ENCODE peak calls at places on chromosomes 11 and 22, in six cellular contexts. V is WTC11, K is HCT116, Q is H1, C is HepG2, Y is K562. I is an unnamed sample.

GRCh38 chr11:33444835-33445594 is 187.8 kb downstream of the HIPK3 start:
- DNase-seq in Q (no peak), C (no peak), K (no peak), Y (no peak), V (no peak), I (no peak)

GRCh38 chr11:127493330-127493729 is 492.8 kb upstream of the KIRREL3 start:
- DNase-seq in Q (no peak), K (no peak), C (no peak), V (no peak), Y (peak), I (no peak)

GRCh38 chr22:48567213-48567975 is 1260.3 kb downstream of the BRD1 start:
- DNase-seq in C (no peak), Y (no peak), K (no peak), Q (no peak), V (no peak), I (no peak)

GRCh38 chr11:110894224-110894623 is 182.0 kb upstream of the ARHGAP20 start:
- DNase-seq in Y (no peak), V (no peak), K (no peak), C (no peak), Q (no peak), I (no peak)

GRCh38 chr11:133895551-133895950 is 50.2 kb upstream of the SPATA19 start:
- DNase-seq in C (no peak), Q (peak), K (no peak), V (no peak), Y (no peak), I (no peak)

GRCh38 chr11:5726351-5726750 is 9.9 kb upstream of the OR56B1 start:
- DNase-seq in Q (no peak), C (no peak), Y (no peak), K (no peak), V (no peak), I (no peak)

GRCh38 chr11:77121876-77122575 is 6.0 kb upstream of the MYO7A start:
- DNase-seq in K (no peak), Y (no peak), C (no peak), Q (no peak), V (no peak), I (no peak)

GRCh38 chr11:80028998-80029397 is 588.2 kb upstream of the TENM4 start:
- DNase-seq in K (no peak), Q (no peak), Y (no peak), C (no peak), V (peak), I (no peak)

GRCh38 chr11:21511835-21512440 is 680.9 kb upstream of the ANO5 start:
- DNase-seq in C (peak), V (peak), K (peak), Q (peak), Y (peak), I (no peak)

GRCh38 chr11:2166091-2166851 is 5.3 kb upstream of the INS start:
- DNase-seq in C (no peak), Y (peak), K (no peak), V (peak), Q (peak), I (no peak)

GRCh38 chr11:34501962-34502361 is 11.6 kb downstream of the ELF5 start:
- DNase-seq in Q (no peak), C (no peak), V (no peak), K (no peak), Y (no peak), I (no peak)

GRCh38 chr22:31083923-31084810 is 3.0 kb downstream of the SMTN start:
- DNase-seq in C (no peak), V (no peak), Q (no peak), Y (no peak), K (no peak), I (no peak)

GRCh38 chr11:61752117-61752924 is at the start of gene MYRF:
- DNase-seq in Q (peak), K (no peak), C (no peak), V (peak), Y (peak), I (no peak)

GRCh38 chr22:49044776-49045175 is 782.9 kb downstream of the BRD1 start:
- DNase-seq in K (no peak), Y (no peak), C (no peak), V (no peak), Q (no peak), I (no peak)

GRCh38 chr11:60607483-60607882 is 91.9 kb upstream of the MS4A8 start:
- DNase-seq in C (no peak), V (no peak), Y (peak), K (no peak), Q (no peak), I (no peak)

GRCh38 chr22:38176170-38176741 is 5.4 kb downstream of the PLA2G6 start:
- DNase-seq in C (no peak), V (no peak), Y (no peak), Q (no peak), K (no peak), I (peak)

GRCh38 chr11:111427471-111427912 is 48.4 kb upstream of the POU2AF1 start:
- DNase-seq in Y (peak), Q (no peak), K (no peak), C (peak), V (no peak), I (no peak)

GRCh38 chr11:81578571-81578970 is 1155.1 kb downstream of the FAM181B start:
- DNase-seq in K (no peak), Y (no peak), V (no peak), Q (no peak), C (no peak), I (no peak)

GRCh38 chr22:31173386-31174145 is 13.6 kb downstream of the RNF185 start:
- DNase-seq in Q (no peak), V (no peak), Y (no peak), K (no peak), C (no peak), I (no peak)

GRCh38 chr11:134947556-134947955 is 535.5 kb upstream of the B3GAT1 start:
- DNase-seq in V (no peak), C (no peak), K (no peak), Q (no peak), Y (no peak), I (no peak)

GRCh38 chr11:61509058-61510029 is 795 bp downstream of the LRRC10B start:
- DNase-seq in V (peak), C (peak), K (peak), Q (peak), Y (peak), I (no peak)

GRCh38 chr22:50578776-50579310 is 616 bp upstream of the CPT1B start:
- DNase-seq in V (no peak), K (no peak), Q (no peak), C (no peak), Y (no peak), I (no peak)

GRCh38 chr11:111602865-111603632 is 800 bp downstream of the SIK2 start:
- DNase-seq in K (no peak), C (no peak), Q (no peak), Y (peak), V (peak), I (no peak)

GRCh38 chr11:10623797-10624761 is 55.6 kb upstream of the LYVE1 start:
- DNase-seq in V (peak), Y (peak), C (peak), K (peak), Q (peak), I (no peak)

GRCh38 chr11:1844221-1845094 is 5.7 kb downstream of the TNNI2 start:
- DNase-seq in K (no peak), Y (peak), C (no peak), V (no peak), Q (no peak), I (no peak)

DNA sequence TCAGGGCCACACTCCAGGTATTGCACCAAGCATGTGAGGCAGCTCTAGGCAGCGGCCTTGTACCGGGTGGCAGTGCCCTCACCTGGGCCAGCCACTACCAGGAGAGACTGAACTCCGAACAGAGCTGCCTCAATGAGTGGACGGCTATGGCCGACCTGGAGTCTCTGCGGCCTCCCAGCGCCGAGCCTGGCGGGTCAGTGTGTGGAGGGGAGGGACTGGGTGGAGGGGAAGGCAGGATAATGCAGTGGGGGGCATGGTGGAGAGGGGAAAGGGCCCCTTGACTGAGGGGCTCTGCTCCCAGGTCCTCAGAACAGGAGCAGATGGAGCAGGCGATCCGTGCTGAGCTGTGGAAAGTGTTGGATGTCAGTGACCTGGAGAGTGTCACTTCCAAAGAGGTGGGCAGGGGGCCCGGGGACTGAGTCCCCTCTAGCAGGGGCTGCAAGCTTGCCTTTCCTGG is 4.2 kb downstream of the SSH3 start:
- DNase-seq in Y (no peak), C (no peak), V (no peak), Q (no peak), K (no peak), I (no peak)
- TF ChIP-seq ATF3 in Y (no peak), C (no peak), V (no peak), Q (no peak), K (no peak), I (no peak)

DNA sequence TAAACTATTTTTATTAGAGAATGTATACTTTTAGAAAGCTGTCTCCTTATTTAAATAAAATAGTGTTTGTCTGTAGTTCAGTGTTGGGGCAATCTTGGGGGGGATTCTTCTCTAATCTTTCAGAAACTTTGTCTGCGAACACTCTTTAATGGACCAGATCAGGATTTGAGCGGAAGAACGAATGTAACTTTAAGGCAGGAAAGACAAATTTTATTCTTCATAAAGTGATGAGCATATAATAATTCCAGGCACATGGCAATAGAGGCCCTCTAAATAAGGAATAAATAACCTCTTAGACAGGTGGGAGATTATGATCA is 4.7 kb downstream of the MALAT1 start:
- DNase-seq in Y (no peak), V (no peak), Q (no peak), C (no peak), K (no peak), I (no peak)
- TF ChIP-seq ATF3 in Y (no peak), V (no peak), Q (no peak), C (no peak), K (no peak), I (no peak)

DNA sequence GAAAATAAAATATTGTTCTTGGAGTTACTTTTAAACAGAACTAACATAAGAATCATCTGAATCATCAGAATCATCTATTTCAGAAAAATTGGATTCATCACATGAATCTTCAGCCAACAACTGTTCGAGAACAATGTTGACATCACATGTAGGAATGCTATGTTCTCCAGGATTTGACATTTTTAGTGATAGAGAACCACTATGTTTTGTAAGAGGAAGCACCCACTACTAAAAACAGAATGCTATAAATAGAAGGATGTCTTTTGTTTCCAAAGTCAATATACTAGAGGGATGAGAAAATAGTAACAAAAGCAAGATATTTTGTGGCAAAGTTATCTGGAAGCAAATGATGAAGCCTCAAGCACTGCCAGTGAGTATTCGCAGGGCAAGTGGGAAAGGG is 263.4 kb upstream of the DDI1 start:
- DNase-seq in Y (no peak), C (no peak), V (no peak), K (no peak), Q (no peak), I (no peak)
- TF ChIP-seq ATF3 in Y (no peak), C (no peak), V (no peak), K (no peak), Q (no peak), I (no peak)

GRCh38 chr11:64180871-64181270 is 5.1 kb upstream of the STIP1 start:
- DNase-seq in V (no peak), Q (no peak), C (no peak), Y (no peak), K (no peak), I (no peak)

GRCh38 chr11:64178203-64178602 is 7.8 kb upstream of the STIP1 start:
- DNase-seq in V (no peak), Q (no peak), C (no peak), Y (no peak), K (no peak), I (no peak)

GRCh38 chr11:64179221-64179620 is 6.8 kb upstream of the STIP1 start:
- DNase-seq in V (no peak), Q (no peak), C (no peak), K (no peak), Y (no peak), I (no peak)

GRCh38 chr11:64183890-64184289 is 2.1 kb upstream of the STIP1 start:
- DNase-seq in C (no peak), Y (no peak), K (no peak), Q (no peak), V (no peak), I (no peak)

GRCh38 chr11:64181506-64182411 is 4.2 kb upstream of the STIP1 start:
- DNase-seq in Q (peak), C (peak), V (peak), Y (peak), K (peak), I (no peak)
- TF ChIP-seq ATF3 in Q (peak), C (peak), V (no peak), Y (peak), K (no peak), I (peak)

GRCh38 chr11:28760676-28761390 is 652.6 kb downstream of the METTL15 start:
- DNase-seq in K (no peak), C (no peak), V (no peak), Q (no peak), Y (no peak), I (no peak)
- TF ChIP-seq ATF3 in K (no peak), C (no peak), V (no peak), Q (no peak), Y (no peak), I (no peak)

DNA sequence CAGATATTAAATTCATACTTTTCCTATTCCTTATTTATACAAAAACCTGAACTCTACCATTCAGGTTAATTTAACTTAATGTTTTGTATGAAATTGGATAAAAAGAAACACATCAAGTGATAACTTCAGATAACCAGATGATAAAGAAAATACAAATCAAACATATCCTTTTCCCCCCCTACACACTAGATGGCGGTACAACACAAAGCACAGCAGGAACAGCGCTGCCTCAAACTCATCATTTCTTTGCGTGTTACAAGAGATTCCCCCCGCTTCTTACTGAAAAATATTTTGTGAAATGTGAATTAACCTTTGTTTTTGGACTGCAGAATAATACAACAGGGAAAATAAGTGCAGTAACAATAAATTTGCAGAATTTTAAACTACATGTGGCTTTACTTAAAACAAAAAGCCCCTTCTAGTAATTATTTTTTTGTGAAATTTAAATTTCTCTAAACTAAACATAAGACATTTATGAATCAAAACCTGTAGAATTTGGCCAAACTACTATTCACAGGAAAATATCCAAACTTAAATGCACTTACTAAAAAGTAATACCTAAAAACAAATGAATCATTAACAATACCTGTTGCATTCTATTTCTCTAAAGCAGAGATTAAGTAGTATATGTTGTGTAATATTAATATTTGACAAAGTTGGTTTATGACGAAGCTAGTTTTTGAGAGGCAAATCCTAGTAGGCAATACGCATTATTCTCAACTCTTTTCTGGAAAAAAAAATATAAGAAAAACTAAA is 74.4 kb downstream of the ARHGAP32 start:
- DNase-seq in K (peak), V (peak), Y (peak), Q (no peak), C (peak), I (no peak)
- TF ChIP-seq ATF3 in K (no peak), V (no peak), Y (no peak), Q (no peak), C (no peak), I (no peak)

GRCh38 chr11:18749681-18750319 is 23.8 kb upstream of the IGSF22 start:
- DNase-seq in C (peak), V (peak), K (no peak), Q (no peak), Y (no peak), I (no peak)
- TF ChIP-seq ATF3 in C (no peak), V (no peak), K (no peak), Q (no peak), Y (no peak), I (no peak)

GRCh38 chr11:13294771-13295579 is 17.4 kb downstream of the BMAL1 start:
- DNase-seq in C (no peak), K (no peak), Q (no peak), Y (no peak), V (no peak), I (no peak)

GRCh38 chr11:13291794-13292193 is 14.2 kb downstream of the BMAL1 start:
- DNase-seq in V (no peak), Y (no peak), Q (no peak), C (no peak), K (no peak), I (no peak)

GRCh38 chr11:13291361-13291760 is 13.8 kb downstream of the BMAL1 start:
- DNase-seq in K (no peak), Y (no peak), C (no peak), Q (no peak), V (no peak), I (no peak)

GRCh38 chr11:13292970-13293369 is 15.4 kb downstream of the BMAL1 start:
- DNase-seq in V (peak), Q (no peak), K (no peak), Y (no peak), C (no peak), I (no peak)

DNA sequence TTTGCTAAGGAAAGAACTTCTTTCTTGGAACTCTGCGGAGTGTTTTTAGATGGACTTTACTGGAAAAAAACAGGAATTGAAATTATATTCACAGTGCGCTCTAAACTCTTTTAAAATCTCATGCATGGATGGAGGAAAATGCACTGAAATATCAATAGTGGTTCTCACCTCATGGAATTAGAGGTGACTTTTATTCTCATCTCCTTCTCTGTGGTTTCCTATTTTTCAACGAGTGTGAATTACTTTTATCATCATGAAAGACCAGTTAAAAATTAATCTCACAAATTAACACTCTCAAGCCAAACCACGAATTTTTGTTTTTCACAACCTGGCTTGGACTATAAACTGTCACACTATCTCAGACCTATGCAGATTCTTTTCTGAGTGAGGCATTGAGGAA is 16.6 kb downstream of the BMAL1 start:
- DNase-seq in Y (no peak), C (no peak), Q (no peak), V (no peak), K (no peak), I (no peak)
- TF ChIP-seq ATF3 in Y (no peak), C (no peak), Q (no peak), V (no peak), K (no peak), I (no peak)